ENCODE peak calls at places on chromosomes 16 and 17, in six cellular contexts. One of them, this sample, is unnamed.
A peak's percentile ranks its signal among the peaks of the same experiment; 100 is the strongest.

GRCh38 chr16:70432800-70433455 is 6.0 kb downstream of the ST3GAL2 start:
- DNase-seq in brain microvascular endothelial cell: no peak
- DNase-seq in DND-41: no peak
- DNase-seq in endodermal cell: no peak
- DNase-seq in tibial artery: no peak
- DNase-seq in PC-9: no peak
- DNase-seq in this sample: peak; percentile 51

GRCh38 chr16:87707097-87707496 is 58.7 kb downstream of the KLHDC4 start:
- DNase-seq in DND-41: no peak
- DNase-seq in tibial artery: no peak
- DNase-seq in endodermal cell: peak; percentile 82
- DNase-seq in brain microvascular endothelial cell: no peak
- DNase-seq in PC-9: no peak
- DNase-seq in this sample: no peak

GRCh38 chr17:62566996-62567578 is 60.4 kb upstream of the MRC2 start:
- DNase-seq in tibial artery: no peak
- DNase-seq in DND-41: no peak
- DNase-seq in endodermal cell: no peak
- DNase-seq in brain microvascular endothelial cell: no peak
- DNase-seq in PC-9: no peak
- DNase-seq in this sample: no peak

GRCh38 chr17:70484496-70484895 is 315.2 kb downstream of the KCNJ2 start:
- DNase-seq in endodermal cell: no peak
- DNase-seq in DND-41: no peak
- DNase-seq in tibial artery: no peak
- DNase-seq in PC-9: no peak
- DNase-seq in brain microvascular endothelial cell: no peak
- DNase-seq in this sample: no peak

GRCh38 chr16:17397499-17397891 is 73.3 kb downstream of the XYLT1 start:
- DNase-seq in endodermal cell: no peak
- DNase-seq in DND-41: no peak
- DNase-seq in tibial artery: no peak
- DNase-seq in brain microvascular endothelial cell: no peak
- DNase-seq in PC-9: no peak
- DNase-seq in this sample: no peak

GRCh38 chr16:65489531-65490023 is 367.7 kb upstream of the CDH11 start:
- DNase-seq in DND-41: no peak
- DNase-seq in tibial artery: no peak
- DNase-seq in endodermal cell: peak; percentile 47
- DNase-seq in brain microvascular endothelial cell: peak; percentile 40
- DNase-seq in PC-9: no peak
- DNase-seq in this sample: no peak

GRCh38 chr16:87461466-87461975 is 31.3 kb downstream of the ZCCHC14 start:
- DNase-seq in PC-9: peak; percentile 93
- DNase-seq in endodermal cell: peak; percentile 98
- DNase-seq in brain microvascular endothelial cell: no peak
- DNase-seq in DND-41: no peak
- DNase-seq in tibial artery: peak; percentile 83
- DNase-seq in this sample: peak; percentile 1

GRCh38 chr17:42819939-42820535 is 4.0 kb downstream of the BECN1 start:
- DNase-seq in PC-9: peak; percentile 40
- DNase-seq in endodermal cell: peak; percentile 96
- DNase-seq in DND-41: peak; percentile 66
- DNase-seq in tibial artery: no peak
- DNase-seq in brain microvascular endothelial cell: peak; percentile 61
- DNase-seq in this sample: no peak

GRCh38 chr16:46996391-46996790 is 22.9 kb upstream of the DNAJA2 start:
- DNase-seq in endodermal cell: peak; percentile 65
- DNase-seq in brain microvascular endothelial cell: no peak
- DNase-seq in DND-41: no peak
- DNase-seq in PC-9: no peak
- DNase-seq in tibial artery: no peak
- DNase-seq in this sample: no peak

GRCh38 chr17:77147357-77147801 is 6.6 kb downstream of the SEC14L1 start:
- DNase-seq in endodermal cell: no peak
- DNase-seq in brain microvascular endothelial cell: no peak
- DNase-seq in tibial artery: no peak
- DNase-seq in PC-9: no peak
- DNase-seq in DND-41: no peak
- DNase-seq in this sample: no peak

GRCh38 chr16:46688101-46688656 is 799 bp downstream of the VPS35 start:
- DNase-seq in PC-9: no peak
- DNase-seq in tibial artery: no peak
- DNase-seq in DND-41: no peak
- DNase-seq in brain microvascular endothelial cell: no peak
- DNase-seq in endodermal cell: no peak
- DNase-seq in this sample: peak; percentile 87

GRCh38 chr17:44628234-44629188 is 27.8 kb upstream of the MEIOC start:
- DNase-seq in brain microvascular endothelial cell: no peak
- DNase-seq in endodermal cell: peak; percentile 97
- DNase-seq in DND-41: no peak
- DNase-seq in PC-9: no peak
- DNase-seq in tibial artery: no peak
- DNase-seq in this sample: no peak

GRCh38 chr17:19306160-19307111 is 56.1 kb downstream of the B9D1 start:
- DNase-seq in tibial artery: no peak
- DNase-seq in PC-9: no peak
- DNase-seq in endodermal cell: peak; percentile 31
- DNase-seq in DND-41: peak; percentile 79
- DNase-seq in brain microvascular endothelial cell: no peak
- DNase-seq in this sample: peak; percentile 18

GRCh38 chr17:40550608-40551007 is 14.7 kb downstream of the CCR7 start:
- DNase-seq in brain microvascular endothelial cell: peak; percentile 84
- DNase-seq in tibial artery: peak; percentile 79
- DNase-seq in PC-9: no peak
- DNase-seq in endodermal cell: peak; percentile 41
- DNase-seq in DND-41: no peak
- DNase-seq in this sample: no peak

GRCh38 chr16:46650224-46650623 is 29.0 kb upstream of the SHCBP1 start:
- DNase-seq in endodermal cell: no peak
- DNase-seq in brain microvascular endothelial cell: peak; percentile 3
- DNase-seq in tibial artery: no peak
- DNase-seq in DND-41: no peak
- DNase-seq in PC-9: no peak
- DNase-seq in this sample: no peak

GRCh38 chr17:28501421-28502284 is 4.5 kb upstream of the FOXN1 start:
- DNase-seq in brain microvascular endothelial cell: no peak
- DNase-seq in DND-41: no peak
- DNase-seq in PC-9: no peak
- DNase-seq in endodermal cell: no peak
- DNase-seq in tibial artery: no peak
- DNase-seq in this sample: no peak

GRCh38 chr16:23256440-23256839 is 45.7 kb upstream of the SCNN1B start:
- DNase-seq in tibial artery: no peak
- DNase-seq in endodermal cell: no peak
- DNase-seq in DND-41: no peak
- DNase-seq in brain microvascular endothelial cell: no peak
- DNase-seq in PC-9: no peak
- DNase-seq in this sample: no peak

GRCh38 chr17:66494023-66494803 is 191.8 kb downstream of the PRKCA start:
- DNase-seq in brain microvascular endothelial cell: peak; percentile 93
- DNase-seq in DND-41: peak; percentile 38
- DNase-seq in endodermal cell: peak; percentile 61
- DNase-seq in tibial artery: no peak
- DNase-seq in PC-9: no peak
- DNase-seq in this sample: peak; percentile 52

GRCh38 chr17:34582901-34583245 is 3.5 kb downstream of the TMEM132E start:
- DNase-seq in tibial artery: no peak
- DNase-seq in PC-9: no peak
- DNase-seq in DND-41: no peak
- DNase-seq in endodermal cell: no peak
- DNase-seq in brain microvascular endothelial cell: no peak
- DNase-seq in this sample: no peak

GRCh38 chr17:34586346-34586846 is 7.0 kb downstream of the TMEM132E start:
- DNase-seq in DND-41: no peak
- DNase-seq in brain microvascular endothelial cell: no peak
- DNase-seq in endodermal cell: no peak
- DNase-seq in PC-9: no peak
- DNase-seq in tibial artery: no peak
- DNase-seq in this sample: no peak

GRCh38 chr17:34582185-34582900 is 3.0 kb downstream of the TMEM132E start:
- DNase-seq in brain microvascular endothelial cell: no peak
- DNase-seq in PC-9: no peak
- DNase-seq in tibial artery: no peak
- DNase-seq in endodermal cell: peak; percentile 65
- DNase-seq in DND-41: no peak
- DNase-seq in this sample: no peak

GRCh38 chr17:34581446-34582184 is 2.2 kb downstream of the TMEM132E start:
- DNase-seq in tibial artery: no peak
- DNase-seq in endodermal cell: peak; percentile 77
- DNase-seq in PC-9: no peak
- DNase-seq in DND-41: no peak
- DNase-seq in brain microvascular endothelial cell: no peak
- DNase-seq in this sample: no peak

GRCh38 chr17:34584805-34585416 is 5.5 kb downstream of the TMEM132E start:
- DNase-seq in PC-9: no peak
- DNase-seq in brain microvascular endothelial cell: no peak
- DNase-seq in DND-41: no peak
- DNase-seq in tibial artery: no peak
- DNase-seq in endodermal cell: no peak
- DNase-seq in this sample: no peak
- TF ChIP-seq CTCF in PC-9: no peak
- TF ChIP-seq CTCF in brain microvascular endothelial cell: peak; percentile 24
- TF ChIP-seq CTCF in DND-41: peak; percentile 42
- TF ChIP-seq CTCF in tibial artery: no peak
- TF ChIP-seq CTCF in endodermal cell: peak; percentile 61
- TF ChIP-seq CTCF in this sample: no peak

GRCh38 chr17:73786286-73786743 is 142.1 kb upstream of the SDK2 start:
- DNase-seq in PC-9: no peak
- DNase-seq in brain microvascular endothelial cell: no peak
- DNase-seq in tibial artery: no peak
- DNase-seq in DND-41: no peak
- DNase-seq in endodermal cell: peak; percentile 83
- DNase-seq in this sample: no peak

GRCh38 chr17:73784015-73784603 is 139.9 kb upstream of the SDK2 start:
- DNase-seq in DND-41: no peak
- DNase-seq in tibial artery: no peak
- DNase-seq in PC-9: no peak
- DNase-seq in endodermal cell: peak; percentile 67
- DNase-seq in brain microvascular endothelial cell: no peak
- DNase-seq in this sample: no peak

GRCh38 chr17:73787036-73787720 is 142.9 kb upstream of the SDK2 start:
- DNase-seq in PC-9: no peak
- DNase-seq in DND-41: no peak
- DNase-seq in brain microvascular endothelial cell: no peak
- DNase-seq in endodermal cell: peak; percentile 58
- DNase-seq in tibial artery: no peak
- DNase-seq in this sample: no peak

GRCh38 chr17:73783382-73783766 is 139.1 kb upstream of the SDK2 start:
- DNase-seq in brain microvascular endothelial cell: no peak
- DNase-seq in tibial artery: no peak
- DNase-seq in PC-9: no peak
- DNase-seq in DND-41: no peak
- DNase-seq in endodermal cell: no peak
- DNase-seq in this sample: no peak

DNA sequence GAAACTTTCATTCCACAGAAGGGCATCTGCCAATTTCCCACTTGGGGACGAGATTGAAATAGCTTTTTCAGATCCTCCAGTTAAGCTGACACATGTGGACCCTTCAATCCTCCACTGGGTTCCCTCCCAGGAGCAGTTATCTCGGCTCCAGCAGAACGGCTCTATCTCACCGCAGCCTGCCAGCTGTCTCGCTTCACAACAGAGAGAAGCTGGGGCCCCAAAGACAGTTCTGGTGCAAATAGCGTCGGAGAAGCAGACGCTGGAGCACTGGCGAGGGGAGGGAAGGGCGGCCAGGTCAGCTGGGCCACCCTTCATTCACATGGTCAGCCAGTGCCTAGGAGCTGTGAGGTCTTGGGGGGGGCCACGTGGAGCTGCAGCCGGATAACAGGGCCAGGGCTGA is 141.2 kb upstream of the SDK2 start:
- DNase-seq in tibial artery: no peak
- DNase-seq in DND-41: no peak
- DNase-seq in PC-9: no peak
- DNase-seq in brain microvascular endothelial cell: no peak
- DNase-seq in endodermal cell: no peak
- DNase-seq in this sample: no peak
- H3K27me3 ChIP-seq in tibial artery: no peaks in the 10 kb centered on the region
- H3K27me3 ChIP-seq in DND-41: peaks cover 5% of the 10 kb centered on the region
- H3K27me3 ChIP-seq in PC-9: peaks cover 83% of the 10 kb centered on the region
- H3K27me3 ChIP-seq in brain microvascular endothelial cell: no peaks in the 10 kb centered on the region
- H3K27me3 ChIP-seq in endodermal cell: peaks cover 3% of the 10 kb centered on the region
- H3K27me3 ChIP-seq in this sample: peaks cover 21% of the 10 kb centered on the region

GRCh38 chr17:48010193-48010592 is 27.4 kb downstream of the COPZ2 start:
- DNase-seq in endodermal cell: no peak
- DNase-seq in DND-41: no peak
- DNase-seq in brain microvascular endothelial cell: no peak
- DNase-seq in PC-9: no peak
- DNase-seq in tibial artery: no peak
- DNase-seq in this sample: no peak

GRCh38 chr17:48012151-48012520 is 25.5 kb downstream of the COPZ2 start:
- DNase-seq in tibial artery: no peak
- DNase-seq in brain microvascular endothelial cell: no peak
- DNase-seq in PC-9: no peak
- DNase-seq in DND-41: peak; percentile 85
- DNase-seq in endodermal cell: peak; percentile 90
- DNase-seq in this sample: peak; percentile 47

GRCh38 chr17:48014603-48015037 is 23.0 kb downstream of the COPZ2 start:
- DNase-seq in brain microvascular endothelial cell: no peak
- DNase-seq in endodermal cell: no peak
- DNase-seq in DND-41: no peak
- DNase-seq in PC-9: no peak
- DNase-seq in tibial artery: no peak
- DNase-seq in this sample: no peak

GRCh38 chr17:48013876-48014602 is 23.6 kb downstream of the COPZ2 start:
- DNase-seq in brain microvascular endothelial cell: no peak
- DNase-seq in endodermal cell: no peak
- DNase-seq in DND-41: no peak
- DNase-seq in tibial artery: no peak
- DNase-seq in PC-9: no peak
- DNase-seq in this sample: no peak

GRCh38 chr17:48011405-48012150 is 26.0 kb downstream of the COPZ2 start:
- DNase-seq in endodermal cell: peak; percentile 85
- DNase-seq in PC-9: peak; percentile 35
- DNase-seq in tibial artery: no peak
- DNase-seq in DND-41: peak; percentile 47
- DNase-seq in brain microvascular endothelial cell: peak; percentile 40
- DNase-seq in this sample: peak; percentile 65
- TF ChIP-seq CTCF in endodermal cell: peak; percentile 72
- TF ChIP-seq CTCF in PC-9: peak; percentile 66
- TF ChIP-seq CTCF in tibial artery: no peak
- TF ChIP-seq CTCF in DND-41: peak; percentile 69
- TF ChIP-seq CTCF in brain microvascular endothelial cell: peak; percentile 77
- TF ChIP-seq CTCF in this sample: peak; percentile 62

DNA sequence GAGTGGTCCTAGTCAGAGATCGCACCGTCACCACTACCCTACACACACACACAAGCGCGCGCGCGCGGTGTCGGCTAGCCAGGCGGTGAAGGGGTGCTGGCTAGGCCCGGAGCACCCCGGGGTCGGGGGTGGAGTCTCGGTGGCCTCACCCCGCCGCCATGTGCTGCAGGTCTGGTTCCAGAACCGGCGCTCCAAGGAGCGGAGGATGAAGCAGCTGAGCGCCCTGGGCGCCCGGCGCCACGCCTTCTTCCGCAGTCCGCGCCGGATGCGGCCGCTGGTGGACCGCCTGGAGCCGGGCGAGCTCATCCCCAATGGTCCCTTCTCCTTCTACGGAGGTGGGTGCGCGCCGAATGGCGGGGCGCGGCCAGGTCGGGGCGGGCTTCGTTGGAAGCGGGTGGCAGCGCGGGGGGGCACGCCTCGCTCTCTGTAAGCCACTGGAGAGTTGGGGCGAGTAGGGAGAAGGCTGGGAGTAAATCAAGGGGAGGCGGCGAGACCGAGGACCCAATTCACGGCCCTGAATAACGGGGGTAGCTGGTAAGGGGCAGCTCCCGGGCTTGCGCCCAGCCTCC is 4.8 kb downstream of the LHX1 start:
- DNase-seq in DND-41: no peak
- DNase-seq in brain microvascular endothelial cell: no peak
- DNase-seq in PC-9: no peak
- DNase-seq in tibial artery: no peak
- DNase-seq in endodermal cell: peak; percentile 85
- DNase-seq in this sample: no peak
- H3K27me3 ChIP-seq in DND-41: no peaks in the 10 kb centered on the region
- H3K27me3 ChIP-seq in brain microvascular endothelial cell: peaks cover 94% of the 10 kb centered on the region
- H3K27me3 ChIP-seq in PC-9: no peaks in the 10 kb centered on the region
- H3K27me3 ChIP-seq in tibial artery: peaks cover 12% of the 10 kb centered on the region
- H3K27me3 ChIP-seq in endodermal cell: peaks cover 95% of the 10 kb centered on the region
- H3K27me3 ChIP-seq in this sample: peaks cover 94% of the 10 kb centered on the region